ENCODE peak calls at places on chromosome 11, in five cellular contexts. F, E, V, H and M are unnamed samples.

GRCh38 chr11:75035911-75036536 is 47.3 kb downstream of the NEU3 start:
- DNase-seq in F (no peak), E (no peak), V (peak; percentile 65), H (no peak), M (no peak)

GRCh38 chr11:48074425-48075181 is 94.2 kb downstream of the PTPRJ start:
- DNase-seq in F (no peak), E (no peak), V (no peak), H (no peak), M (no peak)

GRCh38 chr11:250740-251299 is 14.0 kb downstream of the PSMD13 start:
- DNase-seq in F (peak; percentile 48), E (peak; percentile 71), V (no peak), H (no peak), M (peak; percentile 54)

GRCh38 chr11:108732395-108732794 is 67.5 kb downstream of the DDX10 start:
- DNase-seq in F (no peak), E (no peak), V (no peak), H (no peak), M (no peak)

GRCh38 chr11:113305440-113306336 is 8.7 kb upstream of the TTC12 start:
- DNase-seq in F (peak; percentile 59), E (peak; percentile 88), V (peak; percentile 67), H (peak; percentile 78), M (peak; percentile 83)

GRCh38 chr11:15969701-15970329 is 386.5 kb downstream of the SOX6 start:
- DNase-seq in F (no peak), E (peak; percentile 14), V (no peak), H (no peak), M (no peak)

GRCh38 chr11:128146926-128147605 is 440.3 kb downstream of the ETS1 start:
- DNase-seq in F (no peak), E (peak; percentile 6), V (no peak), H (no peak), M (no peak)

GRCh38 chr11:115739121-115739520 is 234.9 kb upstream of the CADM1 start:
- DNase-seq in F (no peak), E (no peak), V (no peak), H (no peak), M (no peak)

GRCh38 chr11:119538748-119539147 is 115.8 kb upstream of the THY1 start:
- DNase-seq in F (no peak), E (no peak), V (no peak), H (no peak), M (no peak)

GRCh38 chr11:128467610-128468041 is 119.7 kb downstream of the ETS1 start:
- DNase-seq in F (peak; percentile 38), E (peak; percentile 89), V (peak; percentile 55), H (no peak), M (peak; percentile 49)

GRCh38 chr11:74822187-74822586 is 73.5 kb downstream of the RNF169 start:
- DNase-seq in F (peak; percentile 38), E (peak; percentile 46), V (no peak), H (no peak), M (no peak)

GRCh38 chr11:8833568-8834275 is 77.3 kb upstream of the AKIP1 start:
- DNase-seq in F (no peak), E (peak; percentile 40), V (no peak), H (no peak), M (no peak)

GRCh38 chr11:75554258-75555022 is 7.6 kb upstream of the SERPINH1 start:
- DNase-seq in F (peak; percentile 94), E (peak; percentile 95), V (no peak), H (peak; percentile 97), M (peak; percentile 95)

GRCh38 chr11:92550411-92550810 is 325.8 kb downstream of the FAT3 start:
- DNase-seq in F (peak; percentile 27), E (no peak), V (no peak), H (no peak), M (no peak)

GRCh38 chr11:66867425-66868040 is 10.7 kb downstream of the LRFN4 start:
- DNase-seq in F (no peak), E (no peak), V (no peak), H (no peak), M (no peak)

GRCh38 chr11:122706261-122706660 is 50.7 kb downstream of the UBASH3B start:
- DNase-seq in F (no peak), E (no peak), V (no peak), H (no peak), M (no peak)

GRCh38 chr11:75351541-75352416 is at the start of gene ARRB1:
- DNase-seq in F (peak; percentile 76), E (peak; percentile 89), V (peak; percentile 62), H (no peak), M (peak; percentile 75)

GRCh38 chr11:96543177-96543576 is 153.4 kb downstream of the JRKL start:
- DNase-seq in F (no peak), E (no peak), V (no peak), H (no peak), M (no peak)

GRCh38 chr11:126268361-126268707 is 361 bp downstream of the SRPRA start:
- DNase-seq in F (no peak), E (peak; percentile 72), V (no peak), H (no peak), M (peak; percentile 29)